ENCODE peak calls at places on chromosome 10, in five cellular contexts. J is stomach, Y is transverse colon, L is H9, N is vagina. B is an unnamed sample.

GRCh38 chr10:79386637-79387465 is 39.6 kb downstream of the PPIF start:
- DNase-seq in J (peak), N (peak), Y (peak), L (peak), B (no peak)

GRCh38 chr10:63003816-63004453 is 129.2 kb upstream of the NRBF2 start:
- DNase-seq in N (no peak), Y (no peak), L (no peak), J (no peak), B (no peak)

GRCh38 chr10:110413903-110414562 is 83.7 kb upstream of the DUSP5 start:
- DNase-seq in N (no peak), Y (no peak), L (no peak), J (no peak), B (no peak)

GRCh38 chr10:5563237-5563961 is 38.6 kb downstream of the CALML3 start:
- DNase-seq in N (no peak), J (peak), Y (peak), L (no peak), B (no peak)

GRCh38 chr10:78964952-78965633 is 103.7 kb upstream of the ZMIZ1 start:
- DNase-seq in N (no peak), Y (no peak), J (peak), L (peak), B (peak)

GRCh38 chr10:133455611-133456031 is 1.9 kb downstream of the SCART1 start:
- DNase-seq in J (no peak), L (no peak), N (peak), Y (no peak), B (no peak)

GRCh38 chr10:63396123-63396719 is 69.6 kb downstream of the JMJD1C start:
- DNase-seq in J (no peak), Y (no peak), L (no peak), N (no peak), B (no peak)

GRCh38 chr10:83935337-83935736 is 204.0 kb upstream of the GHITM start:
- DNase-seq in L (no peak), Y (no peak), J (no peak), N (no peak), B (no peak)

GRCh38 chr10:86876748-86877147 is 80.7 kb downstream of the MMRN2 start:
- DNase-seq in Y (no peak), N (no peak), L (no peak), J (no peak), B (no peak)

GRCh38 chr10:121288864-121289659 is 309.2 kb downstream of the FGFR2 start:
- DNase-seq in L (no peak), N (no peak), Y (no peak), J (no peak), B (no peak)

GRCh38 chr10:17782921-17783665 is 26.1 kb upstream of the MRC1 start:
- DNase-seq in N (no peak), Y (no peak), J (peak), L (no peak), B (no peak)

GRCh38 chr10:132058111-132058745 is 7.5 kb upstream of the JAKMIP3 start:
- DNase-seq in N (no peak), J (no peak), Y (no peak), L (no peak), B (no peak)

GRCh38 chr10:92125169-92125543 is 165.7 kb downstream of the CPEB3 start:
- DNase-seq in J (no peak), N (no peak), Y (no peak), L (no peak), B (peak)
- H3K27ac ChIP-seq in J (peak), N (peak), Y (peak), L (no peak), B (peak)

GRCh38 chr10:124637746-124638145 is 106.4 kb downstream of the FAM53B start:
- DNase-seq in N (no peak), L (no peak), J (no peak), Y (no peak), B (no peak)
- H3K27ac ChIP-seq in N (no peak), L (no peak), J (no peak), Y (no peak), B (no peak)

GRCh38 chr10:60353519-60354258 is 36.0 kb downstream of the ANK3 start:
- DNase-seq in N (no peak), L (no peak), J (no peak), Y (no peak), B (no peak)
- H3K27ac ChIP-seq in N (no peak), L (no peak), J (no peak), Y (no peak), B (no peak)

GRCh38 chr10:119521443-119522204 is 20.9 kb downstream of the RGS10 start:
- DNase-seq in Y (no peak), N (no peak), L (no peak), J (no peak), B (no peak)
- H3K27ac ChIP-seq in Y (no peak), N (no peak), L (no peak), J (no peak), B (no peak)

GRCh38 chr10:100544950-100545349 is 9.2 kb downstream of the HIF1AN start:
- DNase-seq in J (no peak), L (no peak), N (no peak), Y (no peak), B (no peak)
- H3K27ac ChIP-seq in J (no peak), L (no peak), N (no peak), Y (no peak), B (no peak)

DNA sequence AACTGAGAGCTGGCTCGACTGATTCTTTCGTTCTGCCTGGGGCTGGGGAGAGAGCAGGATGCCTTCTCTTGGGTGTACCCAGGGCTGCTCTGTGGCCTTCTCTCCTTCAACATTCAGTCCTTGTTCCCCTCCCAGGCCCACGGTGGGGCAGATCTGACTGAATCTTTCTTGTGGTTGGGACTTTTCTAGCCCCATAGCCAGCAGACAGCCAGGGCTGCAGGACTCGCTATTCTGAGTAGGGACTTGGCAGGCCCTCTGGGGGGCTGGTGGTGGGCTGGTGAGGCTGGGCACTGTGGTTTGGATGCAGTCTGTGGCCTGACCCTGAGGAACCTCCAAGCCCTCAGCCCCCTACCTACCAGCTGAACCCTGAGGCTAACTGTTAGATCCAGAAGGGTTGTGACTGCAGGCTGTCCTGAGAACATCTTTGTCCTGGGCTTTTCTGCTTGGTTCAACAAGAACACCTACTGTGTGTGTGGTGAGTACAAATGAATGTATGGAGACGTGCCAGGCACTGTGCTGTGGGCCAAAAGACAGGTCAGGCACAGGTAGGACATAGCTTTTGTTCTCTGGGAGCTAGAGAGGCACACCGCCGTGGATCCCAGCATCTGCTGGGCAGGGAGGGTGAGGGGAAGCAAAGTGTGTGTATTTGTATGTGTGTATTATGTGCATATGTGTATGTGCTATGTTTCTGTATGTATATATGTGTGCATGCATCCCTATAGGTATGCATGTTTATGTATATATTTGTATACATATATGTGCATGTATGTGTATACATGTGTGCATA is 2.1 kb upstream of the PALD1 start:
- DNase-seq in J (no peak), N (no peak), Y (no peak), L (no peak), B (no peak)
- H3K27ac ChIP-seq in J (no peak), N (no peak), Y (no peak), L (no peak), B (no peak)

GRCh38 chr10:44382981-44383748 is 1.7 kb downstream of the CXCL12 start:
- DNase-seq in N (peak), Y (no peak), L (peak), J (peak), B (no peak)

GRCh38 chr10:44384601-44385422 is at the start of gene CXCL12:
- DNase-seq in N (peak), J (peak), L (peak), Y (peak), B (peak)

GRCh38 chr10:44382131-44382858 is 2.6 kb downstream of the CXCL12 start:
- DNase-seq in L (peak), J (peak), Y (no peak), N (peak), B (no peak)

GRCh38 chr10:44385423-44385725 is 477 bp upstream of the CXCL12 start:
- DNase-seq in L (no peak), J (peak), N (no peak), Y (no peak), B (peak)

DNA sequence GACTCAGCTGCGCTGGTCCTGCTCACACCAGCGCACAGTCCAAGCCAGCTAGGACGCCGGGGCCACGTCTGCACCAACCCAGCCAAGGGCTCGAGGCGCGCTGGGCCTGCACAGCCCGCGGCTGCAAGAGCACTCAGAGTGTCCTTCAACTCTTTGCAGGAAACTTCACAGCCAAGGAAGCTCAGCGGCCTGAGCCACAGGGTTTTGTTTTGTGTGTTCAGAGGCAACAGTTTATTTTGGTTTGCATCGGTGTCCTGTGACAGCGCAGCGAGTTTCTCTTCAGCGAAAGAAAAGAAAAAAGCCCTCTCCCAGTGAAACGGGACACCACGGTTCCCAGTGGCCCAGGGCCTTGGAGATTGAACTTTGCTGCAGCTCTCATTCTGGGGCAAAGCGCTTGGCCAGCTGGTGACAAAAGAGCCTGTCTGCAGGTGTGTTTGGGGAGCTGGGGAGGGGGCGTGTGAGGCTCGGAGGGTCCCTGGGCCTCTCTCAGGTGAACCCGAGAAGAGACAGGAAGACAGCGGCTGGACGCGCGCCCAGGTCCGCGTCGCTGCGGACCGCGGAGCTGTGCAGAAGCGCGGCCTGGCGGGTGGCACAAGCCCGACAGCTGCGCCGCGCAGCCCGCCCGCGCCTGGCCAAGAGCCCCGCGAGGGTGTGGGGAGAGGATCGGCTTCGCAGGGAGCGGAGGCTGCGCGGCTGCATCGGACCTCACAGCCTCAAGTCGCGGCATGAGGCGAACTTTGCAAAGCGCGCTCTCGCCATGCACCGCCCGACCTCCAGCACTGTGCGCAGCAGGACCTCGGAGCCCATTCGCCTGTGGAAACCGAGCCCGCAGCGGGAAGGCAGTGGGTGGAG is 922 bp downstream of the CXCL12 start:
- DNase-seq in Y (no peak), J (peak), N (peak), L (peak), B (peak)
- H3K27ac ChIP-seq in Y (peak), J (peak), N (peak), L (no peak), B (peak)

B was measured in pancreas.